ENCODE peak calls at places on chromosomes 2 and 18, in four cellular contexts. X is stomach, N is fibroblast of lung, T is neural progenitor cell. W is an unnamed sample. For H3K27me3 and H3K9me3, the result is how much of the 10 kb centered on the place peaks cover.

GRCh38 chr18:56637897-56638231 is 528 bp downstream of the TXNL1 start:
- DNase-seq in X (no peak), T (peak), N (no peak), W (no peak)

GRCh38 chr18:6251084-6251483 is 163.6 kb downstream of the L3MBTL4 start:
- DNase-seq in T (no peak), X (no peak), N (no peak), W (no peak)

GRCh38 chr2:69565431-69565839 is 78.1 kb downstream of the AAK1 start:
- DNase-seq in X (peak), T (peak), N (no peak), W (peak)

GRCh38 chr2:139162456-139162855 is 382.3 kb upstream of the NXPH2 start:
- DNase-seq in N (no peak), X (no peak), T (no peak), W (no peak)

GRCh38 chr18:63234432-63234831 is 85.1 kb downstream of the BCL2 start:
- DNase-seq in X (no peak), T (no peak), N (no peak), W (no peak)

GRCh38 chr2:21041943-21042707 is 1.7 kb downstream of the APOB start:
- DNase-seq in X (no peak), T (no peak), N (no peak), W (no peak)

GRCh38 chr2:166197446-166197845 is 69.6 kb upstream of the SCN1A start:
- DNase-seq in X (no peak), T (no peak), N (peak), W (no peak)

GRCh38 chr2:227671170-227671887 is 4.7 kb downstream of the SCYGR5 start:
- DNase-seq in X (no peak), T (no peak), N (no peak), W (no peak)

GRCh38 chr2:241550616-241551580 is 7.6 kb upstream of the BOK start:
- DNase-seq in X (no peak), N (no peak), T (no peak), W (no peak)

GRCh38 chr2:20593072-20594034 is 57.5 kb downstream of the HS1BP3 start:
- DNase-seq in T (no peak), N (peak), X (peak), W (peak)

GRCh38 chr18:31185551-31185950 is 22.9 kb upstream of the DSC1 start:
- DNase-seq in N (peak), X (no peak), T (no peak), W (no peak)

GRCh38 chr2:168211664-168212163 is 35.7 kb downstream of the STK39 start:
- DNase-seq in T (no peak), N (peak), X (no peak), W (no peak)

GRCh38 chr2:28986429-28986828 is 5.3 kb downstream of the TOGARAM2 start:
- DNase-seq in N (no peak), X (no peak), T (no peak), W (no peak)

GRCh38 chr2:232520489-232520888 is 301 bp downstream of the PRSS56 start:
- DNase-seq in X (no peak), N (no peak), T (no peak), W (no peak)
- H3K27me3 ChIP-seq in X (half or more), N (under half), T (half or more), W (under half)

GRCh38 chr2:187993516-187993915 is 298.2 kb upstream of the GULP1 start:
- DNase-seq in X (no peak), N (peak), T (peak), W (no peak)
- H3K4me3 ChIP-seq in X (no peak), N (no peak), T (no peak), W (no peak)

GRCh38 chr2:179248024-179248348 is 16.6 kb downstream of the SESTD1 start:
- DNase-seq in N (no peak), X (no peak), T (no peak), W (no peak)
- H3K9me3 ChIP-seq in N (under half), X (under half), T (under half), W (under half)

DNA sequence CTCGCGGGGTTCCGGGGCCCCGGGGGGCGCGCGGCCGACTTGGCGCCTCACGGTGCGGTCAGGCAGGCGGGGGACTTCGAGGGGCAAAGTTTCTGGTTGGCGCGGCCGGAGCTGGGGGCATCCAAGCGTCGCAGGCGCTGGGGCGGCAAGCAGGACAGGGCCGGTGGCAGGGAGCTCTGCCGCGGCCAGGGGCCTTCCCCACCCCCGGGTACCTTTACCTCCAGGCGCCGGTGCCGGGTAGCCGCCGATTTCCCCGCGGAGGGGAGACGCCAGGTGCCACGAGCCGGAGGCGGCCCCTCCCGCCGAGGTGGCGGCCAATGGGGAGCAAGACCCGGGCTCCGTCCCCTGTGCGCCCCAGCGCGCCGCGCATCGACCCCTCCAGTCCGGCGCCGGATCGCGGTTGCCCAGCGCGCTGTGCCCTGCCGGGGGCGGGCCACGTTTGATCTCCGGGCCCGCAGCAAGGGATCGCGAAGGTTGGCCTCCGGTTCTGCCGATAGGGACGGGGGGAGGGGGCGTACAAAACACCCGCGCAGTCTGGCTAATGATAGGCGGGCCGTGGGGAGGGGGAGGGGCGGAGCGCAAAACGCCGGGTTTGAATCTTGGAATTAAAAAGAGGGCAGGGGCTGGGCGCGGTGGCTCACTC is at the start of gene ST8SIA5:
- DNase-seq in N (no peak), T (peak), X (no peak), W (peak)
- H3K27me3 ChIP-seq in N (half or more), T (half or more), X (half or more), W (under half)

GRCh38 chr2:128037624-128038023 is 9.8 kb upstream of the SAP130 start:
- DNase-seq in X (no peak), T (peak), N (no peak), W (no peak)
- H3K4me3 ChIP-seq in X (no peak), T (no peak), N (no peak), W (no peak)

DNA sequence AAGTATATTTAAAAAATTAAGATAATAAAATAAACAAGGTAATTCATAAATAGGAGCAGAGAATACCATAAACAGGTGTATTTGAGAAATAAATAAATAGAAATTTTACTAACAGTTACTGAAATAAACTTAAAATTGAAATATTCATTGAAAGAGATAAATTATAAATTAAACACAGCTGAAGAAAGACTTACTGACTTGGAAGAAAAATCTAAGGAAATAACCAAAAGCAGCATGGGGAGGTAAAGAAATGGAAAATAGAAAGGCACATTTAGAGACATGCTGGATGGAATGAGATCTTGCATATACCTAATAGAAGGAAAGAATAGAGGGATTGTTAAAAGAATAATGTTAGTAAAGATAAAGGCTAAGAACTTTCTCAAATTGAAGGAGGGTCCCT is 96.3 kb downstream of the SOX11 start:
- DNase-seq in T (no peak), X (no peak), N (no peak), W (no peak)
- H3K9me3 ChIP-seq in T (under half), X (under half), N (under half), W (under half)